ENCODE peak calls at places on chromosome 5, in six cellular contexts. Q, E, X, T, F and K are unnamed samples.

GRCh38 chr5:115191439-115192031 is 21.8 kb upstream of the TRIM36 start:
- DNase-seq in Q (no peak), E (no peak), X (no peak), T (no peak), F (no peak), K (no peak)

GRCh38 chr5:37626266-37626665 is 213.6 kb downstream of the GDNF start:
- DNase-seq in E (no peak), F (no peak), X (no peak), Q (no peak), T (peak), K (no peak)

GRCh38 chr5:143806568-143806967 is 5.4 kb upstream of the HMHB1 start:
- DNase-seq in Q (no peak), T (peak), F (peak), X (no peak), E (no peak), K (no peak)

GRCh38 chr5:96753848-96754247 is 53.9 kb downstream of the ERAP1 start:
- DNase-seq in X (no peak), F (no peak), T (no peak), Q (no peak), E (no peak), K (no peak)

GRCh38 chr5:171695804-171696203 is 89.8 kb upstream of the SMIM23 start:
- DNase-seq in Q (no peak), E (no peak), T (no peak), X (no peak), F (no peak), K (no peak)

GRCh38 chr5:165576678-165577275 is 2071.4 kb downstream of the MAT2B start:
- DNase-seq in F (no peak), T (no peak), Q (no peak), X (no peak), E (no peak), K (no peak)

GRCh38 chr5:179558912-179559279 is 8.5 kb downstream of the RUFY1 start:
- DNase-seq in X (peak), T (peak), Q (peak), E (no peak), F (peak), K (peak)

GRCh38 chr5:143374496-143375217 is 28.8 kb downstream of the NR3C1 start:
- DNase-seq in E (no peak), F (peak), X (no peak), T (no peak), Q (no peak), K (no peak)

GRCh38 chr5:3954633-3955032 is 359.0 kb downstream of the IRX1 start:
- DNase-seq in E (no peak), F (no peak), X (no peak), T (no peak), Q (no peak), K (no peak)

GRCh38 chr5:176365663-176366574 is 632 bp downstream of the ARL10 start:
- DNase-seq in T (peak), Q (no peak), F (peak), X (peak), E (no peak), K (no peak)